ENCODE peak calls at places on chromosomes 6 and 20, in four cellular contexts. U is HepG2, G is H1, P is GM12878. R is an unnamed sample. For H3K4me1, the result is how much of the 10 kb centered on the place peaks cover.

GRCh38 chr6:133352046-133352445 is 110.9 kb downstream of the EYA4 start:
- DNase-seq in G (no peak), P (no peak), U (no peak), R (no peak)

GRCh38 chr6:87755697-87756671 is 54.0 kb upstream of the AKIRIN2 start:
- DNase-seq in U (no peak), P (no peak), G (no peak), R (no peak)

GRCh38 chr6:15431762-15432495 is 186.1 kb downstream of the JARID2 start:
- DNase-seq in G (no peak), P (no peak), U (peak), R (no peak)

GRCh38 chr6:93992976-93993375 is 573.6 kb upstream of the EPHA7 start:
- DNase-seq in P (no peak), U (no peak), G (no peak), R (no peak)

GRCh38 chr20:44642203-44643153 is 9.0 kb downstream of the ADA start:
- DNase-seq in P (peak), U (peak), G (no peak), R (peak)

GRCh38 chr20:29313481-29313880 is 1944.0 kb upstream of the DEFB115 start:
- DNase-seq in U (no peak), P (no peak), G (no peak), R (no peak)

GRCh38 chr6:17418281-17419188 is 25.1 kb downstream of the CAP2 start:
- DNase-seq in G (no peak), P (no peak), U (no peak), R (no peak)

GRCh38 chr20:22684072-22684762 is 99.8 kb upstream of the FOXA2 start:
- DNase-seq in G (peak), U (peak), P (peak), R (peak)

GRCh38 chr6:150140236-150140969 is 2.4 kb upstream of the PPP1R14C start:
- DNase-seq in U (no peak), P (no peak), G (no peak), R (no peak)

GRCh38 chr6:48194596-48195295 is 83.7 kb upstream of the PTCHD4 start:
- DNase-seq in P (no peak), G (no peak), U (no peak), R (no peak)

GRCh38 chr6:98839788-98840361 is 5.5 kb downstream of the POU3F2 start:
- DNase-seq in P (no peak), G (no peak), U (peak), R (peak)

GRCh38 chr6:25660512-25660911 is 8.5 kb downstream of the SCGN start:
- DNase-seq in G (no peak), P (no peak), U (peak), R (no peak)

GRCh38 chr20:33531047-33531877 is 41.4 kb downstream of the CBFA2T2 start:
- DNase-seq in G (no peak), U (peak), P (no peak), R (peak)

GRCh38 chr20:35307666-35308653 is 15.7 kb upstream of the FAM83C start:
- DNase-seq in P (no peak), G (no peak), U (no peak), R (no peak)

GRCh38 chr20:35135867-35136586 is 11.1 kb downstream of the EDEM2 start:
- DNase-seq in U (no peak), P (no peak), G (no peak), R (no peak)

GRCh38 chr20:5480824-5481600 is 164.3 kb upstream of the PROKR2 start:
- DNase-seq in U (no peak), P (no peak), G (no peak), R (no peak)

GRCh38 chr20:8788275-8788674 is 280.6 kb upstream of the PLCB4 start:
- DNase-seq in P (no peak), U (no peak), G (no peak), R (no peak)

GRCh38 chr20:25041813-25042530 is 16.0 kb downstream of the ACSS1 start:
- DNase-seq in U (no peak), P (no peak), G (no peak), R (no peak)

GRCh38 chr6:143486752-143487151 is 24.8 kb downstream of the FUCA2 start:
- DNase-seq in U (no peak), P (no peak), G (no peak), R (no peak)

GRCh38 chr6:168342626-168343025 is 23.0 kb upstream of the DACT2 start:
- DNase-seq in G (no peak), U (no peak), P (no peak), R (no peak)

DNA sequence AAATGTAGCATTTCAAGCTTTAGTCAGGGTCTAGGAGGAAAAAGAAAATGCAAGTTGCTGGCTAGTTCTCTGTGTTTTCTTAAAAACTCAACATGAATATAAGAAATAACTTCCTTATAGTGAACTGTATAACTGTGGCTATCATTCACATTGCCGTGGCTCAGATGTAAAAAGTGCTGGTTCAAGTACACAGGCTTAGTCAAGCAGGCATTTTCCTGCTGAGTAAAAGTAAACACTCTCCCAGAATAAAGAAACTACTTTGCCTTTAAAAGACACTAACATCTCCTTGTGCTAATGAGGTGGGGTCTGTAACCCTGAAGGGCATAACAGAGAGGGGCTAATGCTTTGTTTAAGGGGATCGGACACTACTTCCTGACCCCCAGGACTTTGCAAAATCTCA is 3.3 kb downstream of the ATP5F1E start:
- DNase-seq in G (no peak), P (no peak), U (no peak), R (no peak)
- H3K4me1 ChIP-seq in G (under half), P (under half), U (half or more), R (under half)

GRCh38 chr20:3045042-3045815 is 623 bp upstream of the MRPS26 start:
- DNase-seq in G (no peak), P (no peak), U (no peak), R (peak)
- TF ChIP-seq TAF1 in G (no peak), P (no peak), U (no peak), R (no peak)

GRCh38 chr20:51002633-51003032 is 20.3 kb downstream of the KCNG1 start:
- DNase-seq in U (no peak), P (no peak), G (no peak), R (no peak)

GRCh38 chr20:50999355-50999754 is 23.6 kb downstream of the KCNG1 start:
- DNase-seq in G (no peak), U (no peak), P (no peak), R (no peak)

GRCh38 chr20:51003776-51004175 is 19.1 kb downstream of the KCNG1 start:
- DNase-seq in P (no peak), U (no peak), G (no peak), R (no peak)

GRCh38 chr20:51004305-51004727 is 18.6 kb downstream of the KCNG1 start:
- DNase-seq in U (no peak), G (no peak), P (no peak), R (no peak)

DNA sequence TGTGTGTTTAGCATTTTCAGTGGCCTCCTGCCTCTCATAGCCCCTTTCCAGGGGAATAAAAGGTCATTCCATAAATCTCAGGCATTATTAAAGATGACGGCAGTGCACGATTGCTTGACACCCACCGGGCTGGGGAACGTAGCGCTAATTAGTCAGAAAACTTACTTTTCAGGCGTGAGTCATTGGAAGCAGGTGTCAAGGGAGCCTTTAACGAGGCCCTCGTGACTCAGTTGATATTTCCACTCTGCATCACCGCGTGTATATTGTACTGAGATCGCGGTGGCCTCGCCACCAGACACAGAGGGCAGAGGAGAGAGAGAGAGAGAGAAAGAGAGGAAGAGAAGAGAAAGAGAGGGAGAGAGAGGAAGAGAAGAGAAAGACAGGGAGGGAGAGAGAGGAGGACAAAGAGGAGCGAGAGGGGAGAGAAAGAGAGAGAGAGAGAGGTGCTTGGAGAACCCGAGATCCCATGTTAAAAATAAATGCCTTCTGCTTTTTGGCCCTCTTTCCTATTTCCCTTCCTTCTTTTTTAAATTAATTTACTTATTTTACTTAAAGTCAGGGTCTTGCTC is 21.1 kb downstream of the KCNG1 start:
- DNase-seq in U (no peak), P (no peak), G (no peak), R (no peak)
- H3K4me3 ChIP-seq in U (no peak), P (no peak), G (no peak), R (no peak)

GRCh38 chr20:62923669-62924566 is 2.4 kb downstream of the DIDO1 start:
- DNase-seq in U (peak), G (no peak), P (no peak), R (no peak)

GRCh38 chr20:62924567-62925419 is 1.5 kb downstream of the DIDO1 start:
- DNase-seq in U (peak), P (no peak), G (no peak), R (peak)

GRCh38 chr20:62921119-62921687 is 5.1 kb downstream of the DIDO1 start:
- DNase-seq in P (no peak), G (no peak), U (peak), R (peak)

GRCh38 chr20:62920039-62920645 is 6.2 kb downstream of the DIDO1 start:
- DNase-seq in P (no peak), U (no peak), G (no peak), R (no peak)

DNA sequence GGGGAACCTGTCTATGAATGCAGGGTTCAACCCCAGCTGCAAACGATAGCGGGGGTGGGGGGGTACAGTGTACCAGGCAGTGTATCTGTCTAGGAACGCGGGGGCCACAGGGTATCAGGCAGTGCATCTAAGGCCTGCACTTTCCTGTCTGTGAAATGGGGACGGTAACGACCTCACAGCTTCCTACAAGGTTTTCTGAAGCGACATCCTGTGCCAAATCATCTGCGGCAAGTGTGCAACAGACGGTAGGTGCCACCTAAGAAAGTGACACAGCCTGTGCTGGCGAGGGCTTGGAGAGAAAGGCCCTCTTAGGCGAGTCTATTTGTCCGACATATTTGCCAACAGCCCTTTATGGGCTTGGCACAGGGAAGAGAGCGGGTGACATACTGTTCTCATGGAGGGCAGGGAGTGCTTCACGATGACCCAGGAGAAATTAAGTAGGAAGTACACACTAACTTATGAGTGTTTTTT is 3.8 kb downstream of the DIDO1 start:
- DNase-seq in U (no peak), G (no peak), P (no peak), R (no peak)
- H3K4me1 ChIP-seq in U (half or more), G (under half), P (half or more), R (under half)

R was measured in SK-N-SH.